ENCODE peak calls at places on chromosome 11, in eight cellular contexts. V is IMR-90; I is amniotic stem cell; F is skeletal muscle cell; L is activated CD8-positive, alpha-beta T cell treated with anti-CD3 and anti-CD28 coated beads for 36 hours; K is ELR; G is activated CD4-positive, alpha-beta T cell treated with anti-CD3 and anti-CD28 coated beads, Interleukin-2, amount 50 U/mL, for 24 hours; N is stimulated activated CD4-positive, alpha-beta T cell treated with anti-CD3 and anti-CD28 coated beads, TNF-alpha, amount 100 ng/mL, for 24 hours. T is an unnamed sample.

GRCh38 chr11:61061081-61061826 is 41.0 kb upstream of the CD5 start:
- DNase-seq in V (no peak), I (no peak), F (no peak), L (peak), K (peak), G (peak), N (peak), T (peak)

GRCh38 chr11:57094206-57094940 is 87.4 kb upstream of the LRRC55 start:
- DNase-seq in V (peak), I (no peak), F (no peak), L (no peak), K (peak), G (no peak), N (no peak), T (peak)

GRCh38 chr11:86955674-86956522 is 703 bp upstream of the FZD4 start:
- DNase-seq in V (peak), I (peak), F (peak), L (peak), K (peak), G (no peak), N (peak), T (peak)

GRCh38 chr11:2271077-2271326 is 614 bp upstream of the ASCL2 start:
- DNase-seq in V (no peak), I (no peak), F (no peak), L (peak), K (no peak), G (no peak), N (peak), T (no peak)

GRCh38 chr11:100832851-100833250 is 145.8 kb downstream of the ARHGAP42 start:
- DNase-seq in V (no peak), I (no peak), F (no peak), L (no peak), K (no peak), G (no peak), N (no peak), T (no peak)

GRCh38 chr11:93740031-93740801 is 1.1 kb downstream of the TAF1D start:
- DNase-seq in V (peak), I (no peak), F (no peak), L (peak), K (peak), G (peak), N (peak), T (peak)

GRCh38 chr11:36057372-36058045 is 113.6 kb downstream of the LDLRAD3 start:
- DNase-seq in V (no peak), I (no peak), F (peak), L (no peak), K (peak), G (no peak), N (no peak), T (no peak)

GRCh38 chr11:12218909-12219308 is 108.5 kb downstream of the MICAL2 start:
- DNase-seq in V (no peak), I (no peak), F (no peak), L (no peak), K (no peak), G (no peak), N (no peak), T (no peak)

GRCh38 chr11:36381005-36381350 is 84.9 kb downstream of the PRR5L start:
- DNase-seq in V (no peak), I (no peak), F (no peak), L (no peak), K (no peak), G (no peak), N (no peak), T (no peak)

GRCh38 chr11:76768091-76769047 is 14.8 kb upstream of the TSKU start:
- DNase-seq in V (no peak), I (no peak), F (no peak), L (peak), K (no peak), G (no peak), N (no peak), T (peak)

GRCh38 chr11:3181722-3182461 is 16.8 kb upstream of the OSBPL5 start:
- DNase-seq in V (no peak), I (no peak), F (no peak), L (no peak), K (no peak), G (no peak), N (no peak), T (no peak)

GRCh38 chr11:127994736-127995135 is 592.6 kb downstream of the ETS1 start:
- DNase-seq in V (peak), I (peak), F (peak), L (no peak), K (peak), G (no peak), N (no peak), T (peak)

GRCh38 chr11:92480519-92480918 is 255.9 kb downstream of the FAT3 start:
- DNase-seq in V (peak), I (no peak), F (no peak), L (no peak), K (no peak), G (no peak), N (no peak), T (no peak)

GRCh38 chr11:103619938-103620337 is 416.5 kb upstream of the DDI1 start:
- DNase-seq in V (no peak), I (no peak), F (no peak), L (no peak), K (no peak), G (no peak), N (no peak), T (peak)

GRCh38 chr11:36103933-36104530 is 160.2 kb downstream of the LDLRAD3 start:
- DNase-seq in V (no peak), I (no peak), F (no peak), L (no peak), K (no peak), G (no peak), N (no peak), T (no peak)

GRCh38 chr11:20672575-20672974 is 3.2 kb downstream of the NELL1 start:
- DNase-seq in V (no peak), I (no peak), F (no peak), L (no peak), K (peak), G (no peak), N (no peak), T (no peak)

GRCh38 chr11:7759010-7759409 is 37.7 kb downstream of the OR5P2 start:
- DNase-seq in V (no peak), I (no peak), F (no peak), L (peak), K (no peak), G (no peak), N (no peak), T (no peak)

GRCh38 chr11:128963744-128964340 is 21.2 kb upstream of the TP53AIP1 start:
- DNase-seq in V (peak), I (no peak), F (no peak), L (no peak), K (no peak), G (no peak), N (no peak), T (no peak)

GRCh38 chr11:606245-606644 is 9.5 kb downstream of the IRF7 start:
- DNase-seq in V (no peak), I (no peak), F (no peak), L (no peak), K (no peak), G (no peak), N (no peak), T (no peak)

GRCh38 chr11:74731301-74732094 is at the start of gene CHRDL2:
- DNase-seq in V (peak), I (no peak), F (no peak), L (no peak), K (peak), G (no peak), N (no peak), T (no peak)

GRCh38 chr11:26283852-26284421 is 48.0 kb upstream of the ANO3 start:
- DNase-seq in V (no peak), I (no peak), F (no peak), L (no peak), K (peak), G (no peak), N (no peak), T (no peak)

T was measured in RPMI7951.